ENCODE peak calls at places on chromosomes 5 and 9, in five cellular contexts. Y, I, R, G and L are unnamed samples.

GRCh38 chr5:90983148-90983547 is 400.0 kb downstream of the ARRDC3 start:
- DNase-seq in I (peak; percentile 66), R (peak; percentile 57), G (no peak), Y (no peak), L (peak; percentile 95)

GRCh38 chr9:13269589-13270452 is 9.7 kb downstream of the MPDZ start:
- DNase-seq in G (no peak), I (no peak), R (no peak), Y (no peak), L (no peak)

GRCh38 chr9:1460143-1460769 is 410.1 kb downstream of the DMRT2 start:
- DNase-seq in I (peak; percentile 53), G (peak; percentile 25), R (no peak), Y (peak; percentile 76), L (no peak)

GRCh38 chr9:114454652-114455051 is 50.6 kb downstream of the WHRN start:
- DNase-seq in R (no peak), I (peak; percentile 25), G (no peak), Y (no peak), L (no peak)

GRCh38 chr5:140602165-140602564 is 30.8 kb downstream of the CD14 start:
- DNase-seq in G (no peak), I (no peak), Y (no peak), R (no peak), L (no peak)

GRCh38 chr9:2299156-2299842 is 284.2 kb downstream of the SMARCA2 start:
- DNase-seq in I (no peak), R (no peak), Y (no peak), G (no peak), L (no peak)

GRCh38 chr5:181219262-181220177 is 3.6 kb upstream of the TRIM41 start:
- DNase-seq in I (no peak), Y (peak; percentile 35), G (no peak), R (no peak), L (no peak)

GRCh38 chr9:129702563-129702962 is 37.1 kb downstream of the PRRX2 start:
- DNase-seq in R (no peak), G (no peak), Y (no peak), I (no peak), L (peak; percentile 57)

GRCh38 chr5:92810036-92810435 is 771.0 kb downstream of the NR2F1-AS1 start:
- DNase-seq in Y (no peak), R (no peak), G (no peak), I (no peak), L (no peak)

GRCh38 chr9:100515578-100516494 is 42.9 kb downstream of the TMEFF1 start:
- DNase-seq in I (no peak), Y (peak; percentile 23), G (no peak), R (no peak), L (peak; percentile 31)

GRCh38 chr9:129644365-129644764 is 2.4 kb upstream of the ASB6 start:
- DNase-seq in Y (no peak), G (no peak), I (no peak), R (no peak), L (no peak)

GRCh38 chr9:130872912-130873503 is 23.6 kb downstream of the QRFP start:
- DNase-seq in R (peak; percentile 58), Y (no peak), G (no peak), I (peak; percentile 84), L (no peak)
- TF ChIP-seq JUNB in R (no peak), Y (no peak), G (no peak), I (no peak), L (no peak)

GRCh38 chr9:96564217-96564616 is 55.4 kb downstream of the CDC14B start:
- DNase-seq in I (peak; percentile 14), G (no peak), R (no peak), Y (no peak), L (no peak)

GRCh38 chr9:96565684-96566360 is 53.8 kb downstream of the CDC14B start:
- DNase-seq in R (no peak), Y (peak; percentile 48), G (no peak), I (no peak), L (peak; percentile 15)

GRCh38 chr9:96567203-96567700 is 52.4 kb downstream of the CDC14B start:
- DNase-seq in Y (no peak), G (no peak), R (no peak), I (no peak), L (no peak)

DNA sequence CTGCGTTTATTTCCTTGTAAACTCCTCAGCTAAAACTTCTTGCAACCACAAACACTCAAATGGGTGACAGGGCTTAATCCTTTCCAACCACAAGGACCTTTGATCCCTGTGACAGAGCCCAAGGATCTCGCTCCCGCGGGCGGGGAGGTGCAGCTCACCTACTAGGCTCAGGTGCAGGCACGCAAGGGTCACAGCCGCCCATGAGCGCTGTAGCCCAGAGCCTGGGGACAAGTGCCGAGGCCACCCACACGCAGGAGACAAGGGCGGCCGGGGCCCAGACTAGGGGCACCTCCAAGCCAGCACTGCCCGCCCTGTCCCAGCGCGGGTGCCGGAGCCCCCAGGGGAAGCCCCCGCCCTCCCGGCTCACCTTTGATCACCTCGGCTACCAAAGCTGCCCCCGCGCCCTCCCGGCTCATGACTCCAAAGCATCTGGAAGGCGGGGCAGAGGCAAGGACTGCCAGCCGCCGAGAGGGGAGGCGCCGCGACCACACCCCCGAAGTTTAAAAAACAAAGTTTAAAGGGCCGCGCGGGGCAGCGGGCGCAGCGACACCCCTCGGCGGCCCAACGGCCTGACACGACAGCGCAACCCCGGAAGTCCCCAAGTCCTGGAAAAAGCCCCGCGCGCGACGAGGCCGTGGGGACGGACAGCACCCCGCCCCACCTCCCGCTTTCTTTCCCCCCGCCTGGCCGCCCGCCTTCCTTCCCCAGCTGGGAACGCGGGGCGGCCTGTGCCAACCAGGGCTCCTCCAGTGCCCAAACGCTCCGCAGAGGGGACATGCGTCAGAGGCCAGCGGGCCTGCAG is 53.0 kb downstream of the CDC14B start:
- DNase-seq in Y (peak; percentile 93), R (peak; percentile 87), G (no peak), I (peak; percentile 92), L (peak; percentile 71)
- TF ChIP-seq JUNB in Y (no peak), R (no peak), G (no peak), I (no peak), L (no peak)

DNA sequence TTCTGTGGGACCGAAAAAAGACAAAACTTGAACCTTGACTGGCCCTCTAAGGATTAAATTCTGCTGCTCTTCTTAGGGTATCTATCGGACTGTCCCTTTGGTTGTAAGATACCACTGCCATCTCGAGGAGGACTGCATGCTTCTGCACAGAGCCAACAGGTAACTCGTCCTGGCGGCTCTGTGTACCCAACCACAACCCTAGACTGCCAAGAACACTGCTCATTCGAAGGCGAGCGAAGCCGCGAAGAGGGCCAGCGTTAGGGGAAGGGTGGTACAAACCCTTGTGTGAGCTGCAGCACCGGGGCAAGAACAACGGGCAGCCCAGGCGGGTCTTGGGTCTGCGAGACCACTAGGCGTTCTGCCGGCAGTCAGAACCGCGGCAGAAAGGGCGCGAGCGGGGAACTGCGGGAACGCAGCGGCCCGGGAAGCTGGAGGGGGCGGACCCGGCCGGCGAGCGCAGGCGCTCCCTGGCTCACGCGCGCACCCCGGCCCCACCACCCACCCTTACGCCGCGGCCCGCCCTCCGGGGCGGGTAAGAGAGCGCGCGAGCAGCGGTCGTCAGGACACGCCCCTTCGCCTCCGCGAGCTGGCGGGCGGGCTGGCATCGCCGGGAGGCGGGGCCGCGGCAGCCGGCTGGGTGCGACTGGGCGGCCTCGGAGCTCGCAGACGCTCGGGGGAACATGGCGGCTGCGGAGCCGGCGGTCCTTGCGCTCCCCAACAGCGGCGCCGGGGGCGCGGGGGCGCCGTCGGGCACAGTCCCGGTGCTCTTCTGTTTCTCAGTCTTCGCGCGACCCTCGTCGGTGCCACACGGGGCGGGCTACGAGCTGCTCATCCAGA is at the start of gene ISOC1:
- DNase-seq in G (peak; percentile 42), R (peak; percentile 93), Y (peak; percentile 92), I (peak; percentile 73), L (peak; percentile 73)
- TF ChIP-seq JUNB in G (no peak), R (no peak), Y (no peak), I (no peak), L (no peak)

GRCh38 chr9:79165006-79165405 is 406.8 kb upstream of the TLE4 start:
- DNase-seq in G (no peak), R (no peak), Y (no peak), I (no peak), L (no peak)
- TF ChIP-seq JUNB in G (no peak), R (no peak), Y (no peak), I (no peak), L (no peak)

DNA sequence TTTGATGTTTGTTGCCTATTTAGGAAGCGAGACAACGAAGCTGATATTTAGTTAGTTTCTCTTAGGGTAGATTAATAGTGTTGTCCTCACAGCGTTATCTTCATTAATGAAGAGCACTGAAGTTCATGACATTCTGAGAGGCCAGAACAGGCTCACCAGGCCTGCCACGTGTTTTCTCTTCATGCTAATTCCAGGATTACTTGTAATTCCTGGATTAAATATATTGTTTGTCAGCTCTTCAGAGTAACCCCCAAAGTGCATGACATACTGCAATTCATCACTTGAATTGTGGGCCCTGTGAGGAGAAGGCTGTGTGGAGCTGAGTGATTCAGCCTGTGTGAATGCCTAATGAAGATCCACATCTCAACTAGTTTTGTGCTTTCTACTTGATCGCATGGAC is 401.0 kb upstream of the ADAMTSL1 start:
- DNase-seq in Y (no peak), G (no peak), R (no peak), I (no peak), L (no peak)
- TF ChIP-seq JUNB in Y (no peak), G (no peak), R (no peak), I (no peak), L (no peak)

DNA sequence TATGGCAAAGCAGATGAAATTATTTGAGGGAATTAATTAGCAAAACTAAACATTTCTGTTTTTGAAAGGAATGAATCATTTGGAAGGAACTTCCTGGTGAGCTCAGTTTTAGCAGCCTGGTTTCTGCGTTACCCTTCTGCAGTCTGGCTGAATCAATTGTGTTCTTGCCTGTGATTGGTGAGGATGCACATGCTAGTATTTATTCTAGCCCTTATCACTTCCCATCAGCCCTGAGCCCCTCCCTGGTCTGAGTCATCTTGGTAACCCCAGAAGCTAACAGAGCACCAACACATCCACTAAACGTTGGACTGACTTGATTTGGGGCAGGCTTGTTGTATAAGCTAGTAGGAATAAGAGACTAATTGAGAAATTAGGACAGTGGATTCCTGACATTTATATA is 6.6 kb downstream of the TJP2 start:
- DNase-seq in I (peak; percentile 93), Y (no peak), R (peak; percentile 84), G (no peak), L (peak; percentile 64)
- TF ChIP-seq JUNB in I (peak; percentile 87), Y (no peak), R (no peak), G (peak; percentile 22), L (peak; percentile 55)